ENCODE peak calls at places on chromosomes 3 and 15, in four cellular contexts. Q is mesothelial cell of epicardium, M is activated B cell treated with CpG ODN at 0.5 μM for 24 hours, R is AG09309. P is an unnamed sample.

GRCh38 chr3:69439683-69440270 is 53.9 kb upstream of the FRMD4B start:
- DNase-seq in Q (no peak), M (no peak), R (no peak), P (no peak)

GRCh38 chr3:176799675-176800074 is 397.6 kb downstream of the TBL1XR1 start:
- DNase-seq in Q (no peak), M (no peak), R (no peak), P (no peak)

GRCh38 chr3:151276038-151277027 is 2.0 kb downstream of the P2RY14 start:
- DNase-seq in Q (no peak), M (peak; percentile 33), R (no peak), P (no peak)

GRCh38 chr3:188309437-188310269 is 155.7 kb downstream of the LPP start:
- DNase-seq in Q (no peak), M (no peak), R (no peak), P (no peak)

GRCh38 chr3:124883766-124884473 is 3.2 kb downstream of the ITGB5 start:
- DNase-seq in Q (no peak), M (no peak), R (no peak), P (no peak)

GRCh38 chr15:48463366-48463880 is 132.2 kb downstream of the DUT start:
- DNase-seq in Q (no peak), M (no peak), R (no peak), P (no peak)

GRCh38 chr3:10196389-10197052 is 31.8 kb downstream of the IRAK2 start:
- DNase-seq in Q (no peak), M (peak; percentile 48), R (no peak), P (peak; percentile 68)

GRCh38 chr3:21643752-21644151 is 107.3 kb downstream of the ZNF385D start:
- DNase-seq in Q (no peak), M (no peak), R (no peak), P (no peak)

GRCh38 chr3:4841225-4841624 is 138.0 kb upstream of the BHLHE40 start:
- DNase-seq in Q (no peak), M (no peak), R (no peak), P (no peak)

GRCh38 chr15:63210151-63211051 is 21.0 kb downstream of the RAB8B start:
- DNase-seq in Q (no peak), M (no peak), R (peak; percentile 56), P (no peak)

GRCh38 chr3:41050149-41050548 is 149.2 kb upstream of the CTNNB1 start:
- DNase-seq in Q (no peak), M (no peak), R (no peak), P (no peak)

GRCh38 chr15:51782357-51782896 is 31.0 kb downstream of the TMOD2 start:
- DNase-seq in Q (no peak), M (no peak), R (no peak), P (no peak)

GRCh38 chr3:17672506-17672905 is 69.9 kb downstream of the TBC1D5 start:
- DNase-seq in Q (no peak), M (no peak), R (no peak), P (no peak)

GRCh38 chr3:54511766-54512365 is 389.5 kb downstream of the CACNA2D3 start:
- DNase-seq in Q (no peak), M (no peak), R (no peak), P (no peak)

GRCh38 chr15:89812126-89812846 is 2.4 kb downstream of the ANPEP start:
- DNase-seq in Q (no peak), M (no peak), R (no peak), P (peak; percentile 74)

GRCh38 chr15:92391640-92392039 is 2.0 kb upstream of the ST8SIA2 start:
- DNase-seq in Q (no peak), M (no peak), R (no peak), P (no peak)

GRCh38 chr15:35139822-35140221 is 54.7 kb upstream of the NANOGP8 start:
- DNase-seq in Q (no peak), M (no peak), R (no peak), P (no peak)

GRCh38 chr3:58577269-58577821 is at the start of gene FAM107A:
- DNase-seq in Q (no peak), M (no peak), R (peak; percentile 40), P (no peak)

GRCh38 chr3:122890077-122890484 is 95.2 kb downstream of the SLC49A4 start:
- DNase-seq in Q (no peak), M (no peak), R (peak; percentile 7), P (no peak)

GRCh38 chr3:31565288-31565687 is 32.6 kb downstream of the STT3B start:
- DNase-seq in Q (no peak), M (no peak), R (no peak), P (no peak)

GRCh38 chr3:31559872-31560534 is 27.3 kb downstream of the STT3B start:
- DNase-seq in Q (no peak), M (no peak), R (no peak), P (no peak)

GRCh38 chr3:31561891-31562290 is 29.2 kb downstream of the STT3B start:
- DNase-seq in Q (no peak), M (no peak), R (no peak), P (no peak)

GRCh38 chr3:31567036-31567435 is 34.3 kb downstream of the STT3B start:
- DNase-seq in Q (no peak), M (no peak), R (no peak), P (no peak)

DNA sequence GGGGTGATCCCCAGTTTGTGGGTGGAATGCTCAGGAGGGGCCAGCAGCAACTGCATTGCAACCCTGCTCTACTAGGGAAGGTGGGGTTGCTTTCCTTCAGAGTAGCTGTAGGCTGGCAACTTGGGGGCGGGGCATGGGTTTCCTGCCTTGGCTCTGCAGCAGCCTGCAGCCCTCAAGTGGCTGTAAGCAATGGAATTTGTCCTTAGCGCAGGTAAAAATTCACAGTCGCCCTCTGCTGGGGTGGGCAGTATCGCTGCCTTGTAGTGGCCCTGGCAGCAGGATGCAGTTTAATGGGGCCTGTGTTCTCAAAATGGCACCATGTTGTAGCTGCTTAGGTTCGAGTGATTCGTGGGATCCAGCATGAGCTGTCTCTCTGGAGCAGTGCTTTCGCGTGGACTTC is 29.8 kb downstream of the STT3B start:
- DNase-seq in Q (no peak), M (no peak), R (no peak), P (no peak)
- TF ChIP-seq CTCF in Q (no peak), M (no peak), R (no peak), P (no peak)

GRCh38 chr15:31609243-31609642 is 282.6 kb downstream of the KLF13 start:
- DNase-seq in Q (no peak), M (no peak), R (no peak), P (no peak)

GRCh38 chr15:31606261-31606669 is 279.6 kb downstream of the KLF13 start:
- DNase-seq in Q (no peak), M (no peak), R (peak; percentile 8), P (no peak)

GRCh38 chr15:31607656-31608055 is 281.0 kb downstream of the KLF13 start:
- DNase-seq in Q (no peak), M (no peak), R (no peak), P (no peak)

GRCh38 chr15:31606942-31607497 is 280.4 kb downstream of the KLF13 start:
- DNase-seq in Q (no peak), M (no peak), R (no peak), P (no peak)

DNA sequence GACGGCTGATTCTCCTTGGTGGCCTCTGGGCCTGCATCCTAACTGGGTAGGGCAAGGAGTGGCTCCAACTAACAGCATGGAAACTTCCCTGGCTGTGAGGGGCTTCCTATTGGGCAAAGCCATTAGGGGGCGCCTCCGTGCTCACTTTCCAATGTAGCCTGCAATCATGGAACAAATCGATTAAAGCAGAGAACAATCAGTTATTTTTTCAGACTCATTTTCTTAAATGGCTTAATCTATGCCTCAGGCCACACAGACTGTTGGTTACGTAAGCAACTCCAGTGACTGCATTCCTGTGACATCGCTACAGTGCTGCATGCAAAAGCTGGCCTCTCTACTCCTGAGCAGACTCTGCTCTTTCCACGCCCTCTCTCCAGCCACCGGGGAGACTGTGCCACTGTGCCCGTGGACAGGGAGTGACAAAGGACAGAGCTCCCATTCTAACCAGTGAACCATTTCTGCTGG is 278.9 kb downstream of the KLF13 start:
- DNase-seq in Q (no peak), M (no peak), R (no peak), P (no peak)
- TF ChIP-seq CTCF in Q (no peak), M (no peak), R (no peak), P (no peak)

GRCh38 chr3:45411081-45411480 is 22.7 kb downstream of the LARS2 start:
- DNase-seq in Q (no peak), M (no peak), R (no peak), P (no peak)

GRCh38 chr3:45407634-45408033 is 19.3 kb downstream of the LARS2 start:
- DNase-seq in Q (no peak), M (no peak), R (no peak), P (no peak)

GRCh38 chr3:45409369-45409768 is 21.0 kb downstream of the LARS2 start:
- DNase-seq in Q (no peak), M (no peak), R (no peak), P (no peak)

GRCh38 chr3:45409921-45410320 is 21.5 kb downstream of the LARS2 start:
- DNase-seq in Q (no peak), M (no peak), R (no peak), P (no peak)

GRCh38 chr3:45406812-45407211 is 18.4 kb downstream of the LARS2 start:
- DNase-seq in Q (no peak), M (no peak), R (no peak), P (no peak)
- TF ChIP-seq CTCF in Q (no peak), M (no peak), R (no peak), P (no peak)

GRCh38 chr3:169505577-169506155 is 157.8 kb downstream of the MECOM start:
- DNase-seq in Q (no peak), M (no peak), R (no peak), P (no peak)
- TF ChIP-seq CTCF in Q (no peak), M (no peak), R (no peak), P (no peak)

DNA sequence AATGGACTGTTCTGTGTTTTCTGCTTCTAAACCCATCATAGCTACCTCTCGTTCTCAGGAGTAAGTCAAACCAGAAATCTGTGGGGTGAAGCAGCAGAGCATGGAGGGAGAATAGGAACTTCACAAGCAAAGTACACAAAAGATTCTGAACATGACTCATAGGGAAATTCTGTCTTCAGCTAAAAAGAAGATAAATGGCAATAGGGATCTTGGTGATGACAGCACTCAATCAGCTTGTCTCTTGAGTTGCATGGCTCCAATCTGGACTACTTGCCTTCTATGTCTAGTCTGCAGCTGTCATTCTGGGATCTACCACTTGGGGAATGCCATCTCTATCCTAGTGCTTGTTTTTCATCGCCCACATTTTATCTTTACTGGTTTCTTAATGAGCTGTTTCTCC is 13.5 kb upstream of the GRAMD1C start:
- DNase-seq in Q (no peak), M (no peak), R (no peak), P (no peak)
- TF ChIP-seq CTCF in Q (no peak), M (no peak), R (peak; percentile 27), P (no peak)

P was measured in CD14-positive monocyte.